ENCODE peak calls at places on chromosomes 4 and X, in eight cellular contexts. U is colonic mucosa; R is GM20000; X is stomach; C is ELR; G is COLO829; T is NCI-H460; Q is activated CD4-positive, alpha-beta T cell treated with anti-CD3 and anti-CD28 coated beads, Interleukin-2, amount 50 U/mL, for 1 hour. F is an unnamed sample.

GRCh38 chrX:84133023-84133422 is 55.0 kb downstream of the RPS6KA6 start:
- DNase-seq in U (no peak), R (no peak), X (no peak), C (peak), G (no peak), T (no peak), Q (no peak), F (no peak)

GRCh38 chrX:134184936-134185335 is 52.0 kb upstream of the CCDC160 start:
- DNase-seq in U (no peak), R (no peak), X (no peak), C (no peak), G (no peak), T (no peak), Q (no peak), F (no peak)

GRCh38 chr4:11424000-11424399 is 4.7 kb downstream of the HS3ST1 start:
- DNase-seq in U (no peak), R (peak), X (no peak), C (peak), G (peak), T (peak), Q (no peak), F (peak)

GRCh38 chrX:13761606-13762005 is 27.1 kb downstream of the OFD1 start:
- DNase-seq in U (no peak), R (peak), X (no peak), C (no peak), G (no peak), T (no peak), Q (no peak), F (peak)

GRCh38 chr4:2042947-2043395 is 16.2 kb upstream of the NAT8L start:
- DNase-seq in U (no peak), R (peak), X (no peak), C (no peak), G (no peak), T (no peak), Q (no peak), F (no peak)

GRCh38 chr4:125388653-125389052 is 73.9 kb downstream of the FAT4 start:
- DNase-seq in U (no peak), R (no peak), X (no peak), C (peak), G (no peak), T (no peak), Q (no peak), F (no peak)

GRCh38 chrX:154135458-154136229 is 8.4 kb upstream of the OPN1LW start:
- DNase-seq in U (no peak), R (no peak), X (no peak), C (peak), G (no peak), T (no peak), Q (no peak), F (peak)

GRCh38 chr4:124515591-124515990 is 196.9 kb downstream of the ANKRD50 start:
- DNase-seq in U (no peak), R (no peak), X (no peak), C (no peak), G (no peak), T (no peak), Q (no peak), F (no peak)

GRCh38 chrX:7240929-7241328 is 93.0 kb upstream of the PUDP start:
- DNase-seq in U (no peak), R (no peak), X (no peak), C (no peak), G (no peak), T (no peak), Q (no peak), F (no peak)

GRCh38 chr4:180234730-180235129 is 2008.5 kb upstream of the TENM3 start:
- DNase-seq in U (no peak), R (no peak), X (no peak), C (no peak), G (no peak), T (no peak), Q (no peak), F (no peak)

GRCh38 chrX:84956304-84956703 is 47.4 kb upstream of the APOOL start:
- DNase-seq in U (no peak), R (no peak), X (no peak), C (no peak), G (no peak), T (no peak), Q (no peak), F (no peak)

GRCh38 chr4:25725870-25726269 is 70.2 kb downstream of the SLC34A2 start:
- DNase-seq in U (no peak), R (no peak), X (no peak), C (no peak), G (no peak), T (no peak), Q (no peak), F (no peak)

GRCh38 chr4:98802673-98803286 is 126.2 kb downstream of the EIF4E start:
- DNase-seq in U (no peak), R (no peak), X (no peak), C (no peak), G (no peak), T (no peak), Q (no peak), F (no peak)